ENCODE peak calls at places on chromosomes 4 and X, in six cellular contexts. X, V, R, E, Z and U are unnamed samples.

GRCh38 chr4:21901831-21902230 is 46.7 kb downstream of the KCNIP4 start:
- DNase-seq in X (no peak), R (no peak), Z (peak; percentile 91), E (no peak), V (no peak), U (no peak)

GRCh38 chr4:177064724-177065394 is 244.8 kb upstream of the NEIL3 start:
- DNase-seq in X (no peak), E (no peak), V (peak; percentile 1), Z (no peak), R (peak; percentile 28), U (no peak)

GRCh38 chr4:100593933-100594332 is 76.1 kb upstream of the EMCN start:
- DNase-seq in V (no peak), X (no peak), R (no peak), E (no peak), Z (no peak), U (no peak)

GRCh38 chrX:133660356-133660755 is 245.1 kb upstream of the GPC4 start:
- DNase-seq in Z (peak; percentile 93), E (no peak), R (no peak), X (no peak), V (no peak), U (no peak)

GRCh38 chr4:113502883-113503282 is 258.7 kb downstream of the CAMK2D start:
- DNase-seq in Z (no peak), V (no peak), X (no peak), E (no peak), R (no peak), U (no peak)

GRCh38 chr4:143641406-143641805 is 59.1 kb downstream of the FREM3 start:
- DNase-seq in E (no peak), R (no peak), V (no peak), Z (no peak), X (no peak), U (no peak)

GRCh38 chrX:149760965-149761364 is 12.9 kb upstream of the HSFX1 start:
- DNase-seq in V (no peak), Z (no peak), E (no peak), X (no peak), R (no peak), U (no peak)

GRCh38 chr4:183182873-183183725 is 84.0 kb downstream of the WWC2 start:
- DNase-seq in E (peak; percentile 51), V (peak; percentile 39), R (peak; percentile 97), Z (peak; percentile 82), X (peak; percentile 20), U (no peak)

GRCh38 chr4:169345207-169345788 is 74.5 kb upstream of the SH3RF1 start:
- DNase-seq in R (no peak), X (no peak), Z (peak; percentile 96), V (no peak), E (no peak), U (no peak)

GRCh38 chr4:77465271-77465670 is 140.3 kb upstream of the CXCL13 start:
- DNase-seq in X (no peak), V (peak; percentile 51), Z (peak; percentile 48), R (peak; percentile 52), E (no peak), U (no peak)

GRCh38 chr4:181301735-181302380 is 941.3 kb upstream of the TENM3 start:
- DNase-seq in Z (peak; percentile 26), E (peak; percentile 58), V (no peak), X (no peak), R (peak; percentile 83), U (no peak)

GRCh38 chrX:31679861-31680260 is 608.0 kb upstream of the FTHL17 start:
- DNase-seq in R (no peak), Z (no peak), E (no peak), X (no peak), V (no peak), U (no peak)

GRCh38 chr4:56506110-56506705 is 617 bp downstream of the ARL9 start:
- DNase-seq in Z (peak; percentile 2), E (no peak), V (peak; percentile 35), X (no peak), R (peak; percentile 53), U (no peak)

GRCh38 chr4:89054627-89055026 is 2.4 kb downstream of the FAM13A start:
- DNase-seq in V (no peak), R (no peak), E (no peak), Z (no peak), X (no peak), U (no peak)

GRCh38 chr4:1711906-1712215 is 258 bp downstream of the SLBP start:
- DNase-seq in E (no peak), Z (no peak), R (no peak), V (no peak), X (no peak), U (no peak)

GRCh38 chr4:108762559-108763225 is at the start of gene ETNPPL:
- DNase-seq in R (peak; percentile 88), X (peak; percentile 7), E (no peak), Z (no peak), V (peak; percentile 89), U (peak; percentile 62)

GRCh38 chrX:155745792-155746191 is 133.0 kb upstream of the TMLHE start:
- DNase-seq in Z (peak; percentile 30), V (no peak), X (peak; percentile 23), E (no peak), R (no peak), U (no peak)

GRCh38 chr4:184911310-184911709 is 85.5 kb upstream of the ACSL1 start:
- DNase-seq in Z (peak; percentile 73), X (no peak), V (no peak), R (no peak), E (no peak), U (no peak)

GRCh38 chrX:16573781-16574180 is 76.2 kb upstream of the S100G start:
- DNase-seq in E (no peak), V (no peak), Z (peak; percentile 87), R (no peak), X (no peak), U (no peak)

GRCh38 chr4:169293343-169294176 is 22.8 kb upstream of the SH3RF1 start:
- DNase-seq in E (peak; percentile 54), Z (no peak), X (no peak), V (no peak), R (no peak), U (no peak)

GRCh38 chr4:156298230-156298629 is 344.6 kb upstream of the CTSO start:
- DNase-seq in E (no peak), V (no peak), X (peak; percentile 45), Z (peak; percentile 92), R (peak; percentile 20), U (peak; percentile 87)

GRCh38 chrX:51395474-51395806 is 62.8 kb downstream of the NUDT10 start:
- DNase-seq in Z (no peak), V (no peak), R (no peak), X (no peak), E (no peak), U (no peak)

DNA sequence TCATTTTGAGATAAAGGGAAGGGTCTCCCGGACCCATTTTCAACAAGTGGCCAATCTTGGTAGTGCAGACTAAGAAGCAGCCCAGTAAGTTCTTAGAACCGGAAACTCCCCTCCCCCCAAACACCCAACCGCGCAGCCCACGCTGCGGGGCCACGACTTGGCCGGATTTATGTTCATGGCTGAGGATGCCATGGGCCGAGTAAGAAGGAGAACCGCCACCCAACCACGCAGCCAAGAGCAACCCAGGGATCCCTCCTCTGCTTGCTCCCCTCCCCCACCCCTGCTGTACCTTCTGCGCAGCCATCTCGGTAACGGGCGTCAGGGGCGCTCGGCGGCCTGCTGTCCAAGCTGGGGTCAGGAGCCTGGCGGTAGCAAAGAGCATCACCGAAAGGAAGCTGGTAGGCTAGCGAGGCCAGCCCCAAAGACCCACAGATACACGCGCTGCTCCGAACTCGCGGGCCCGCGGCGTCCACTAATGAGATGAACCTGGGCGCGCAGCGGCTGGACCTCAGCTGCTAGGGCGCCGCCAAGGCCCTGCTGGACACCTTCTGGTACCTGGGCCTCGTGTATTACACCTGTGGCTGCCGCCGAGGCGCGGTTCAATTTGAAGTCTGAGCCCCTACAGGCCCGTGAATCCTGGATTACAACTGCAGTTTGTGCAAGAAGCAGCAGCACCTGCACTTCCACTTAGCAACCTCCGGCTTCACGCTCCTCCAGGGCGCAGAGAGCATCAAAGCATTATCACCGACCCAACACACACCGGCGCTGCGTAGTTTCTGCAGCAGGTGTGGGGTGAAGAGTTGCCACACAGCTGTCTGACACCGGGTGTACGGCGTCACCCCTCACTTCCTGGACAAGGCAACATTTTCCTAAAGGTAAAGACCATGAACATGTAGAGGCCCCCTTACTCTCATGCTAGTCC is 63.4 kb downstream of the NUDT10 start:
- DNase-seq in V (peak; percentile 63), R (peak; percentile 73), X (peak; percentile 3), Z (no peak), E (peak; percentile 39), U (peak; percentile 62)
- H3K4me3 ChIP-seq in V (peak overlapping the region; percentile 32), R (peak overlapping the region; percentile 55), X (peak overlapping the region; percentile 52), Z (peak overlapping the region; percentile 40), E (peak overlapping the region; percentile 43), U (peak overlapping the region; percentile 47)

DNA sequence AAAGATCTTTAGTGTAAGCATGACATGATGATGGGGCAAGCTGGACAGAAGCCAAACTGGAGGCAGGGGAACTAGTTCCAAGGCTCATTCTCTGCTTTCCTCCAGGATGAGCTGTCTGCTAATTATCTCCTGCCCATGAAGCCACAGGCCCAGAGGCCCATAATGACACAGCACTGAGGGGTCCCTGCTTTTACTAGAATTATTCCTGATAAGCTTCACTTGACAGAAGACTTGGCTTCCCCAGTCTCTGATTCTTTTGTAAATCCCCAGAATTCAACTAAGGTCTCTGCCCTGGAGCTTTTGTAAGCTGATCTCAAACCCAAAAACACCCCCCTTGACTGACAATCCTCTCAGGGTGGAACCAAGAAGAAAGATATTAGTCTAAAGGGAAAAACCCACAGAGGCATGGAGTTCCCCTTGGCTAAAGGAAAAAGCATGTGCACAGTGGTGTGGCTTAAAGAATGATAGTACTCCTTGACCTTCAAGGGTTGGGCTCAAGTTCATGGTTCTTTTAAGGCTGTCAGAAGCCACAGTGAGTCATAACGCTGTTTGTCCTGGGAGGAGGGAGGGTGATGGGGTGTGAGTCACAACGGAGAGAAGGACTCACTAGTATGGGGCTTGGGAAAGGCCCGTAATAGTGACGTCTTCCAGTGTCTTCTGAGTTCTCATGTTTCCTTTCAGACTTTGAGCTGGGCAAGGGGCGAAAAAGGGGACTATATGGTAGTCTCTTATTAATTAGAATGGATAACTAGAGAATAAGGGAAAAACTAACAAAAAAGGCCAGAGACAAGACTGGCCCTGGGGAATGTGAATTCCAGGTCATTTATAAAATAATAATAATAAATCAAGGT is 146.0 kb upstream of the CPEB2 start:
- DNase-seq in V (no peak), E (peak; percentile 63), X (peak; percentile 17), Z (peak; percentile 100), R (no peak), U (peak; percentile 87)
- H3K4me3 ChIP-seq in V (no peak overlapping the region), E (no peak overlapping the region), X (no peak overlapping the region), Z (no peak overlapping the region), R (no peak overlapping the region), U (no peak overlapping the region)

GRCh38 chr4:53196195-53196641 is 169.6 kb downstream of the SCFD2 start:
- DNase-seq in X (no peak), E (no peak), Z (peak; percentile 17), R (no peak), V (no peak), U (no peak)

GRCh38 chr4:53197760-53198150 is 168.1 kb downstream of the SCFD2 start:
- DNase-seq in E (no peak), Z (no peak), X (no peak), R (no peak), V (no peak), U (no peak)

GRCh38 chr4:53199356-53199755 is 166.5 kb downstream of the SCFD2 start:
- DNase-seq in Z (no peak), V (no peak), X (no peak), E (no peak), R (no peak), U (no peak)

GRCh38 chr4:53194727-53195126 is 171.1 kb downstream of the SCFD2 start:
- DNase-seq in V (no peak), X (no peak), Z (no peak), E (no peak), R (no peak), U (no peak)

GRCh38 chr4:53196872-53197759 is 168.7 kb downstream of the SCFD2 start:
- DNase-seq in R (peak; percentile 85), Z (peak; percentile 90), V (peak; percentile 19), E (no peak), X (no peak), U (no peak)
- H3K4me3 ChIP-seq in R (no peak overlapping the region), Z (no peak overlapping the region), V (no peak overlapping the region), E (no peak overlapping the region), X (no peak overlapping the region), U (no peak overlapping the region)

GRCh38 chr4:52982246-52982950 is 120.3 kb downstream of the RASL11B start:
- DNase-seq in V (peak; percentile 59), X (no peak), E (no peak), R (peak; percentile 66), Z (peak; percentile 76), U (no peak)
- H3K4me3 ChIP-seq in V (no peak overlapping the region), X (no peak overlapping the region), E (no peak overlapping the region), R (no peak overlapping the region), Z (no peak overlapping the region), U (no peak overlapping the region)